ENCODE peak calls at places on chromosomes 6 and 20, in eight cellular contexts. W is HepG2; M is central memory CD8-positive, alpha-beta T cell; R is activated naive CD8-positive, alpha-beta T cell treated with anti-CD3 and anti-CD28 coated beads, Interleukin-2, amount 50 U/mL, for 24 hours; D is GM12878; T is mucosa of descending colon; F is SK-N-SH treated with all-trans-retinoic acid at 6 μM for 48 hours; B is natural killer cell. Q is an unnamed sample.

GRCh38 chr6:36976509-36976908 is 9.5 kb downstream of the MTCH1 start:
- ATAC-seq in W (no peak), M (no peak), R (no peak), D (no peak), T (no peak), F (no peak), B (no peak), Q (no peak)

GRCh38 chr6:154187203-154187602 is 148.2 kb downstream of the OPRM1 start:
- ATAC-seq in W (no peak), M (no peak), R (no peak), D (no peak), T (no peak), F (no peak), B (no peak), Q (no peak)

GRCh38 chr6:148530394-148530923 is 187.8 kb downstream of the SASH1 start:
- ATAC-seq in W (no peak), M (no peak), R (no peak), D (peak), T (peak), F (peak), B (no peak), Q (no peak)

GRCh38 chr6:159821726-159822125 is 21.6 kb downstream of the PNLDC1 start:
- ATAC-seq in W (peak), M (no peak), R (no peak), D (no peak), T (no peak), F (no peak), B (no peak), Q (no peak)

GRCh38 chr6:169324661-169325459 is 71.2 kb upstream of the THBS2 start:
- ATAC-seq in W (no peak), M (no peak), R (no peak), D (no peak), T (no peak), F (no peak), B (peak), Q (no peak)

GRCh38 chr20:63089051-63089907 is 82.5 kb upstream of the BHLHE23 start:
- ATAC-seq in W (no peak), M (no peak), R (no peak), D (no peak), T (peak), F (no peak), B (no peak), Q (no peak)

GRCh38 chr20:21258411-21258810 is 44.7 kb upstream of the XRN2 start:
- ATAC-seq in W (no peak), M (no peak), R (no peak), D (no peak), T (no peak), F (no peak), B (no peak), Q (no peak)

GRCh38 chr6:20061952-20062351 is 150.3 kb downstream of the MBOAT1 start:
- ATAC-seq in W (no peak), M (no peak), R (no peak), D (no peak), T (no peak), F (no peak), B (no peak), Q (no peak)

GRCh38 chr20:5056801-5057599 is 55.7 kb upstream of the SLC23A2 start:
- ATAC-seq in W (peak), M (peak), R (peak), D (peak), T (peak), F (peak), B (peak), Q (peak)

GRCh38 chr6:122400467-122401089 is 1.1 kb downstream of the HSF2 start:
- ATAC-seq in W (no peak), M (no peak), R (no peak), D (no peak), T (no peak), F (no peak), B (no peak), Q (no peak)

GRCh38 chr6:142294681-142295080 is 7.1 kb upstream of the ADGRG6 start:
- ATAC-seq in W (no peak), M (no peak), R (no peak), D (no peak), T (peak), F (no peak), B (peak), Q (no peak)

GRCh38 chr6:41680182-41680965 is 42.1 kb downstream of the MDFI start:
- ATAC-seq in W (no peak), M (no peak), R (no peak), D (no peak), T (no peak), F (no peak), B (no peak), Q (no peak)

GRCh38 chr6:83113258-83113657 is 45.8 kb downstream of the DOP1A start:
- ATAC-seq in W (no peak), M (no peak), R (no peak), D (no peak), T (no peak), F (no peak), B (no peak), Q (no peak)

GRCh38 chr20:58896820-58897219 is 44.3 kb downstream of the GNAS start:
- ATAC-seq in W (no peak), M (no peak), R (no peak), D (no peak), T (no peak), F (no peak), B (no peak), Q (no peak)

GRCh38 chr20:38158701-38159325 is 6.3 kb downstream of the TGM2 start:
- ATAC-seq in W (peak), M (no peak), R (no peak), D (no peak), T (no peak), F (no peak), B (no peak), Q (no peak)

GRCh38 chr20:57503035-57503658 is 21.8 kb downstream of the CTCFL start:
- ATAC-seq in W (no peak), M (no peak), R (no peak), D (peak), T (peak), F (no peak), B (no peak), Q (no peak)

GRCh38 chr6:161736796-161737292 is 463.0 kb upstream of the AGPAT4 start:
- ATAC-seq in W (no peak), M (no peak), R (no peak), D (no peak), T (no peak), F (no peak), B (no peak), Q (no peak)

GRCh38 chr6:149079911-149080501 is 237.5 kb upstream of the TAB2 start:
- ATAC-seq in W (peak), M (no peak), R (no peak), D (peak), T (peak), F (peak), B (no peak), Q (no peak)

GRCh38 chr6:29865648-29866047 is 38.0 kb downstream of the HLA-G start:
- ATAC-seq in W (no peak), M (no peak), R (peak), D (no peak), T (no peak), F (no peak), B (no peak), Q (no peak)

GRCh38 chr6:51619042-51619799 is 468.2 kb downstream of the PKHD1 start:
- ATAC-seq in W (peak), M (no peak), R (no peak), D (peak), T (peak), F (no peak), B (no peak), Q (no peak)

GRCh38 chr6:140809694-140810101 is 1323.0 kb upstream of the GJE1 start:
- ATAC-seq in W (no peak), M (peak), R (peak), D (peak), T (no peak), F (no peak), B (peak), Q (peak)

GRCh38 chr6:15631380-15631913 is 31.4 kb downstream of the DTNBP1 start:
- ATAC-seq in W (peak), M (no peak), R (no peak), D (no peak), T (no peak), F (no peak), B (no peak), Q (no peak)

GRCh38 chr6:114218421-114218820 is 124.4 kb downstream of the HS3ST5 start:
- ATAC-seq in W (no peak), M (no peak), R (no peak), D (no peak), T (no peak), F (no peak), B (no peak), Q (no peak)

GRCh38 chr6:54827010-54827409 is 19.6 kb upstream of the FAM83B start:
- ATAC-seq in W (no peak), M (no peak), R (no peak), D (no peak), T (no peak), F (no peak), B (no peak), Q (no peak)

GRCh38 chr6:166675736-166676135 is 48.7 kb upstream of the RPS6KA2 start:
- ATAC-seq in W (no peak), M (no peak), R (no peak), D (no peak), T (peak), F (no peak), B (no peak), Q (no peak)

GRCh38 chr6:150664091-150664490 is 64.4 kb downstream of the PLEKHG1 start:
- ATAC-seq in W (no peak), M (no peak), R (no peak), D (no peak), T (no peak), F (no peak), B (no peak), Q (no peak)

GRCh38 chr20:5511930-5512329 is 195.2 kb upstream of the PROKR2 start:
- ATAC-seq in W (no peak), M (no peak), R (peak), D (no peak), T (no peak), F (no peak), B (peak), Q (no peak)

GRCh38 chr6:11164717-11165646 is 53.5 kb upstream of the ERVFRD-1 start:
- ATAC-seq in W (peak), M (no peak), R (no peak), D (no peak), T (no peak), F (no peak), B (no peak), Q (peak)

GRCh38 chr20:19827818-19828217 is 69.8 kb downstream of the RIN2 start:
- ATAC-seq in W (no peak), M (no peak), R (no peak), D (peak), T (no peak), F (no peak), B (no peak), Q (no peak)

GRCh38 chr6:33880746-33881145 is 76.9 kb upstream of the MLN start:
- ATAC-seq in W (no peak), M (no peak), R (no peak), D (no peak), T (peak), F (no peak), B (no peak), Q (no peak)

Q was measured in activated CD4-positive, CD25-positive, alpha-beta regulatory T cell treated with anti-CD3 and anti-CD28 coated beads, Interleukin-2, amount 50 U/mL, for 24 hours.